ENCODE peak calls at places on chromosomes 6 and 20, in seven cellular contexts. S is GM23248, X is IMR-90, J is tibial artery, B is right lobe of liver, W is neural progenitor cell, Q is colonic mucosa. K is an unnamed sample.

GRCh38 chr6:15945593-15946159 is 183.2 kb upstream of the MYLIP start:
- DNase-seq in Q (no peak), J (no peak), X (peak; percentile 4), S (peak; percentile 73), B (no peak), W (no peak), K (no peak)

GRCh38 chr20:4811661-4812181 is 90.0 kb downstream of the PRND start:
- DNase-seq in X (no peak), W (no peak), J (peak; percentile 76), B (peak; percentile 70), S (no peak), Q (peak; percentile 53), K (no peak)

GRCh38 chr6:119481981-119482380 is 132.4 kb upstream of the MAN1A1 start:
- DNase-seq in Q (no peak), X (no peak), J (no peak), B (no peak), S (peak; percentile 41), W (no peak), K (no peak)

GRCh38 chr6:54267798-54268197 is 40.4 kb upstream of the TINAG start:
- DNase-seq in Q (peak; percentile 46), X (peak; percentile 60), J (no peak), W (peak; percentile 73), S (peak; percentile 62), B (peak; percentile 46), K (no peak)

GRCh38 chr6:111825439-111825838 is 47.8 kb downstream of the FYN start:
- DNase-seq in J (no peak), B (no peak), S (no peak), X (no peak), W (no peak), Q (no peak), K (no peak)

GRCh38 chr20:53582574-53583351 is 10.9 kb downstream of the ZNF217 start:
- DNase-seq in B (no peak), J (peak; percentile 29), X (peak; percentile 95), W (peak; percentile 39), Q (no peak), S (peak; percentile 98), K (no peak)

GRCh38 chr20:57536759-57537724 is 12.1 kb upstream of the CTCFL start:
- DNase-seq in J (no peak), Q (peak; percentile 59), X (no peak), B (no peak), W (no peak), S (no peak), K (no peak)

GRCh38 chr20:4722993-4723392 is 1.3 kb downstream of the PRND start:
- DNase-seq in Q (no peak), X (no peak), S (no peak), W (no peak), B (no peak), J (no peak), K (no peak)

GRCh38 chr20:47681977-47682812 is 103.1 kb downstream of the SULF2 start:
- DNase-seq in Q (no peak), B (peak; percentile 62), S (peak; percentile 31), J (no peak), X (no peak), W (no peak), K (no peak)

GRCh38 chr6:117907600-117908245 is 659 bp downstream of the SLC35F1 start:
- DNase-seq in S (peak; percentile 12), Q (no peak), B (peak; percentile 40), J (no peak), X (no peak), W (peak; percentile 72), K (peak; percentile 15)

GRCh38 chr6:47716207-47716606 is 17.8 kb downstream of the ADGRF4 start:
- DNase-seq in S (no peak), W (no peak), J (no peak), X (no peak), Q (no peak), B (no peak), K (no peak)

GRCh38 chr20:46367967-46368901 is 38.2 kb downstream of the ELMO2 start:
- DNase-seq in J (no peak), Q (no peak), S (no peak), X (no peak), W (no peak), B (no peak), K (no peak)

GRCh38 chr6:144955853-144956252 is 670.7 kb downstream of the UTRN start:
- DNase-seq in X (peak; percentile 78), W (no peak), J (no peak), B (no peak), Q (no peak), S (peak; percentile 54), K (no peak)

GRCh38 chr6:39608652-39609345 is 116.4 kb downstream of the KIF6 start:
- DNase-seq in Q (no peak), J (no peak), B (no peak), W (no peak), X (no peak), S (no peak), K (no peak)

GRCh38 chr20:21518292-21518991 is 4.6 kb upstream of the NKX2-2 start:
- DNase-seq in Q (no peak), J (no peak), W (peak; percentile 13), B (peak; percentile 20), S (no peak), X (no peak), K (no peak)

GRCh38 chr6:98433325-98433724 is 401.0 kb upstream of the POU3F2 start:
- DNase-seq in Q (no peak), W (no peak), B (no peak), X (no peak), J (no peak), S (no peak), K (no peak)

GRCh38 chr6:70686548-70687133 is 19.0 kb downstream of the SMAP1 start:
- DNase-seq in X (peak; percentile 56), Q (no peak), W (peak; percentile 40), J (no peak), B (no peak), S (peak; percentile 53), K (no peak)

GRCh38 chr20:43941476-43942212 is 27.0 kb downstream of the TOX2 start:
- DNase-seq in S (peak; percentile 40), J (no peak), W (no peak), B (peak; percentile 35), Q (peak; percentile 50), X (peak; percentile 39), K (no peak)

GRCh38 chr6:109241199-109241598 is 141.1 kb downstream of the CD164 start:
- DNase-seq in J (no peak), B (no peak), S (peak; percentile 92), Q (no peak), W (no peak), X (no peak), K (no peak)

GRCh38 chr20:43752561-43753301 is 25.9 kb upstream of the GTSF1L start:
- DNase-seq in J (no peak), Q (peak; percentile 28), B (no peak), W (no peak), S (peak; percentile 87), X (peak; percentile 90), K (no peak)

GRCh38 chr20:50034567-50035170 is 51.9 kb downstream of the SNAI1 start:
- DNase-seq in J (peak; percentile 74), B (no peak), Q (no peak), W (no peak), S (peak; percentile 90), X (peak; percentile 37), K (no peak)

GRCh38 chr20:20894753-20895152 is 182.3 kb upstream of the RALGAPA2 start:
- DNase-seq in S (no peak), W (no peak), X (no peak), Q (no peak), J (no peak), B (no peak), K (no peak)

GRCh38 chr20:63896136-63896890 is 1.4 kb downstream of the DNAJC5 start:
- DNase-seq in B (peak; percentile 79), J (peak; percentile 52), W (peak; percentile 33), Q (peak; percentile 74), S (peak; percentile 67), X (peak; percentile 46), K (peak; percentile 77)

GRCh38 chr6:10962673-10963072 is 75.8 kb downstream of the SYCP2L start:
- DNase-seq in J (no peak), B (no peak), S (peak; percentile 87), W (no peak), X (peak; percentile 95), Q (no peak), K (no peak)

GRCh38 chr6:12296255-12296573 is 6.1 kb downstream of the EDN1 start:
- DNase-seq in W (no peak), J (peak; percentile 44), Q (peak; percentile 71), X (peak; percentile 83), B (no peak), S (peak; percentile 95), K (no peak)

GRCh38 chr6:121881974-121882667 is 446.7 kb downstream of the GJA1 start:
- DNase-seq in S (peak; percentile 91), W (no peak), B (no peak), X (peak; percentile 92), J (no peak), Q (no peak), K (no peak)

GRCh38 chr20:51560550-51561307 is 18.2 kb upstream of the NFATC2 start:
- DNase-seq in B (no peak), J (no peak), S (peak; percentile 35), X (peak; percentile 19), Q (no peak), W (no peak), K (no peak)
- H3K4me3 ChIP-seq in B (no peak overlapping the region), J (peak overlapping the region; percentile 29), S (peak overlapping the region; percentile 81), X (peak overlapping the region; percentile 6), Q (no peak overlapping the region), W (peak overlapping the region; percentile 52), K (no peak overlapping the region)

DNA sequence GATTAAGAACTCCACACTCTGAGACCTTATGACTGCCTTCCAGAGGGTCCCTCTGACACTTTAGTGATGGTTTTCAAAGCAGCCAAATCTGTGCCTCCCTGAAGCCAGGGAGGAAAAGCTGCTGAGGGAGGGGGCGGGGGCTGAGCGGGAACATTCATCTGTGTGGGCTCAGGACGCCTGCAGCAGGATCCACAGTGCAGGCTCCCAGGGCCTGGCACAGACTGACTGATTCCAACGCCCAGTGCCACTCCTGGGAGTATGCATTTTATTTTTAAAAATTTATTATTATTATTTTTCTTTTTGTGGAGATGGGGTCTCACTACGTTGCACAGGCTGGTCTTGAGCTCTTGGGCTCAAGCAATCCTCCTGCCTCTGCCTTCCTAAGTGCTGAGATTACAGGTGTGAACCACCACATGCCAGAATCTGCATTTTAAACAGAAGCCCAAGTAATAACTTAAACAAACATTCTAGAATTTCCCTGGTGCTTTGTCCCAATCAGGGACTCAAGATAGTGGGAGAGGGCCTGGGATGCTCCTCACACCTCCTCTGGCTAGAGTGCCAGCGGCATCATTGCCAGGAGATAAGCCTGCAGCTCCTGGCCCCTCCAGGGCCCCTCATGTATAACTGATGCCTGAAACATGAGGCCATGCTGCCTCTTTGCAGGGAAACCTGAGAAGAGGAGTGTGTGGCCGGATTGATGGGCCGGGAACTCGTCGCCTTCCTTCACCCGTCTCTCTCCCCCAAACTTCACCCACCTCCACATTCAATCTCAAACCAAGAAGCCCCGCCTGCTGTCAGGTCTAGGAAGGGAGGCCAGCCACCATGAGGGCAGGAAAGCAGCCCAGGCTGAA is 437 bp upstream of the TMC2 start:
- DNase-seq in W (peak; percentile 25), B (no peak), Q (no peak), X (no peak), J (no peak), S (no peak), K (no peak)
- H3K27me3 ChIP-seq in W (peaks cover 21% of the 10 kb centered on the region), B (no peaks in the 10 kb centered on the region), Q (no peaks in the 10 kb centered on the region), X (peaks cover 57% of the 10 kb centered on the region), J (no peaks in the 10 kb centered on the region), S (peaks cover 46% of the 10 kb centered on the region), K (no peaks in the 10 kb centered on the region)

GRCh38 chr6:44386929-44387345 is 569 bp upstream of the CDC5L start:
- DNase-seq in B (no peak), S (peak; percentile 84), X (peak; percentile 37), W (no peak), Q (peak; percentile 25), J (no peak), K (no peak)
- H3K4me3 ChIP-seq in B (peak overlapping the region; percentile 91), S (peak overlapping the region; percentile 93), X (peak overlapping the region; percentile 73), W (peak overlapping the region; percentile 69), Q (peak overlapping the region; percentile 71), J (peak overlapping the region; percentile 68), K (peak overlapping the region; percentile 80)

GRCh38 chr6:1399085-1399780 is 9.9 kb downstream of the FOXF2 start:
- DNase-seq in B (no peak), S (no peak), Q (no peak), J (no peak), X (no peak), W (no peak), K (no peak)
- H3K27me3 ChIP-seq in B (peaks cover 20% of the 10 kb centered on the region), S (no peaks in the 10 kb centered on the region), Q (peaks cover 24% of the 10 kb centered on the region), J (no peaks in the 10 kb centered on the region), X (no peaks in the 10 kb centered on the region), W (peaks cover 79% of the 10 kb centered on the region), K (no peaks in the 10 kb centered on the region)

K was measured in pancreas.